ENCODE peak calls at places on chromosome 1, in four cellular contexts. Q is neural crest cell, G is B cell, S is Peyer's patch. E is an unnamed sample.

GRCh38 chr1:44707112-44707881 is 23.7 kb downstream of the RNU5D-1 start:
- DNase-seq in S (no peak), G (no peak), Q (no peak), E (no peak)

GRCh38 chr1:111864862-111865261 is 109.2 kb downstream of the DDX20 start:
- DNase-seq in G (peak), S (no peak), Q (no peak), E (no peak)

GRCh38 chr1:229848762-229849677 is 218.0 kb upstream of the GALNT2 start:
- DNase-seq in S (no peak), Q (no peak), G (peak), E (no peak)

GRCh38 chr1:119327436-119328155 is 41.0 kb upstream of the HAO2 start:
- DNase-seq in Q (peak), G (peak), S (peak), E (peak)

GRCh38 chr1:223260712-223261111 is 103.3 kb downstream of the SUSD4 start:
- DNase-seq in Q (no peak), G (no peak), S (no peak), E (no peak)

GRCh38 chr1:163372576-163372975 is 50.8 kb downstream of the NUF2 start:
- DNase-seq in Q (no peak), G (no peak), S (no peak), E (no peak)

GRCh38 chr1:17875882-17876280 is 120.7 kb downstream of the ACTL8 start:
- DNase-seq in S (no peak), G (no peak), Q (no peak), E (no peak)

GRCh38 chr1:245771521-245772281 is 616.9 kb downstream of the KIF26B start:
- DNase-seq in G (no peak), Q (no peak), S (no peak), E (no peak)

GRCh38 chr1:147225193-147225730 is at the start of gene FMO5:
- DNase-seq in G (peak), Q (peak), S (peak), E (no peak)

GRCh38 chr1:162253790-162254189 is 122.9 kb downstream of the SPATA46 start:
- DNase-seq in G (no peak), Q (no peak), S (no peak), E (no peak)

GRCh38 chr1:39647247-39647646 is 7.8 kb upstream of the HEYL start:
- DNase-seq in S (no peak), G (no peak), Q (no peak), E (no peak)

GRCh38 chr1:182054698-182055326 is 6.7 kb downstream of the ZNF648 start:
- DNase-seq in S (peak), Q (peak), G (peak), E (peak)

GRCh38 chr1:24288479-24288878 is 30.7 kb upstream of the GRHL3 start:
- DNase-seq in G (no peak), S (no peak), Q (no peak), E (no peak)

GRCh38 chr1:64663654-64664053 is 81.2 kb upstream of the RAVER2 start:
- DNase-seq in Q (peak), G (peak), S (no peak), E (peak)

GRCh38 chr1:50976111-50976889 is 6.3 kb downstream of the CDKN2C start:
- DNase-seq in S (no peak), Q (no peak), G (no peak), E (no peak)

GRCh38 chr1:81563632-81564031 is 237.1 kb upstream of the ADGRL2 start:
- DNase-seq in G (no peak), S (no peak), Q (no peak), E (no peak)

GRCh38 chr1:11461738-11462137 is 17.2 kb upstream of the DISP3 start:
- DNase-seq in G (no peak), Q (no peak), S (no peak), E (no peak)

GRCh38 chr1:183327429-183328290 is 90.5 kb downstream of the NMNAT2 start:
- DNase-seq in S (no peak), Q (no peak), G (no peak), E (no peak)

GRCh38 chr1:31984419-31985347 is 29.0 kb upstream of the KHDRBS1 start:
- DNase-seq in G (no peak), S (no peak), Q (no peak), E (no peak)

GRCh38 chr1:183178490-183178889 is 7.6 kb upstream of the LAMC2 start:
- DNase-seq in G (no peak), S (no peak), Q (no peak), E (no peak)

GRCh38 chr1:26354972-26355371 is 1.0 kb upstream of the CRYBG2 start:
- DNase-seq in Q (no peak), S (no peak), G (no peak), E (no peak)

GRCh38 chr1:201016211-201016651 is 7.3 kb downstream of the KIF21B start:
- DNase-seq in Q (no peak), G (no peak), S (no peak), E (peak)

GRCh38 chr1:185338719-185339622 is 21.9 kb upstream of the IVNS1ABP start:
- DNase-seq in Q (no peak), S (peak), G (peak), E (no peak)

GRCh38 chr1:9326596-9326995 is 33.9 kb downstream of the SPSB1 start:
- DNase-seq in G (no peak), S (no peak), Q (no peak), E (no peak)

GRCh38 chr1:90208949-90209348 is 214.0 kb downstream of the ZNF326 start:
- DNase-seq in Q (no peak), G (no peak), S (no peak), E (no peak)

GRCh38 chr1:209652121-209652742 is at the start of gene LAMB3:
- DNase-seq in S (no peak), Q (no peak), G (no peak), E (no peak)

GRCh38 chr1:230807029-230807428 is 59.8 kb downstream of the CAPN9 start:
- DNase-seq in S (no peak), Q (no peak), G (no peak), E (no peak)

GRCh38 chr1:230818411-230818810 is 49.9 kb downstream of the C1orf198 start:
- DNase-seq in S (no peak), Q (no peak), G (no peak), E (no peak)

GRCh38 chr1:42267904-42268303 is 67.1 kb downstream of the FOXJ3 start:
- DNase-seq in Q (no peak), G (no peak), S (no peak), E (no peak)

GRCh38 chr1:1788646-1789431 is 10.6 kb upstream of the NADK start:
- DNase-seq in S (no peak), Q (no peak), G (no peak), E (peak)

GRCh38 chr1:182761396-182762395 is 27.9 kb upstream of the NPL start:
- DNase-seq in Q (no peak), S (no peak), G (no peak), E (no peak)

GRCh38 chr1:115052454-115053083 is 22.9 kb downstream of the TSHB start:
- DNase-seq in S (peak), G (peak), Q (peak), E (peak)

GRCh38 chr1:145750444-145750843 is 31.1 kb downstream of the CD160 start:
- DNase-seq in G (no peak), S (no peak), Q (no peak), E (no peak)

GRCh38 chr1:225846331-225847310 is 35.6 kb downstream of the TMEM63A start:
- DNase-seq in G (no peak), Q (no peak), S (no peak), E (no peak)

GRCh38 chr1:9835758-9836631 is 12.2 kb upstream of the CLSTN1 start:
- DNase-seq in G (no peak), Q (peak), S (no peak), E (peak)

GRCh38 chr1:224457782-224458144 is 23.2 kb upstream of the WDR26 start:
- DNase-seq in S (no peak), G (no peak), Q (no peak), E (no peak)
- TF ChIP-seq CTCF in S (no peak), G (peak), Q (peak), E (peak)

GRCh38 chr1:170687625-170688024 is 23.7 kb downstream of the PRRX1 start:
- DNase-seq in G (no peak), S (no peak), Q (no peak), E (no peak)
- TF ChIP-seq CTCF in G (no peak), S (no peak), Q (no peak), E (no peak)

GRCh38 chr1:167333114-167333513 is 112.4 kb downstream of the POU2F1 start:
- DNase-seq in Q (no peak), S (no peak), G (peak), E (no peak)

GRCh38 chr1:167328762-167329483 is 108.2 kb downstream of the POU2F1 start:
- DNase-seq in Q (peak), S (peak), G (peak), E (peak)

GRCh38 chr1:167331650-167332049 is 111.0 kb downstream of the POU2F1 start:
- DNase-seq in Q (no peak), S (no peak), G (no peak), E (no peak)

GRCh38 chr1:167332503-167332902 is 111.8 kb downstream of the POU2F1 start:
- DNase-seq in Q (no peak), S (no peak), G (no peak), E (no peak)

DNA sequence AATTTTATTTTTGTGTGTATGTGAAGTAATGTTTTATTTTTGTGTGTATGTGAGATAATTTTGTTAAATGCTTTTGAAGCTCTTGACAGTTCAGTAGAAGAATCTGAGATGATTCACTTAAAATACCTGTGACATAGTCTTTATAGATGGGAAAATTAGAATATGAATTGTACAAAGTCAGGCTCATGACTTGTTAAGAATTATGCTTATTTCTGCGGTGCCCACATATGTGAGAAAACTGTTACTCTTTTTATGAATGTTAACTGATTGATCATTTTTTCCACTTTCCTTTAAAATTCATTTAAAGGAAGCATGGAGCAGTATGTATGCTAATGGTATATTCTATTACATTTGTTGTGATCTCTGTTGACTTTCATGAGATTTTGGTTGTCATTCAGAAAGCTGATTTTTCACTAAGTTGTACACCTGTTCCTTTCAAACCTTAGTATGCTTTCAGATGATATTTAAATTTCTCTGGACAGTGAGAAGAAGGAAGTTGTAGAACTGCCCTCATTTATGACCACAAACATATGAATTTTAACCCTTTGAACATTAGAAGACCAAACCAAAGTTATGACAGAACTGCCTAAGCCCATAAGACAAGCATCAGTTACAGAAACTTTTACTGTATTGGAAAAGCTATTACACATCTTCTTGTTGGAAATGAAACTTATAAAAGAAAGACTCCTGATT is 110.1 kb downstream of the POU2F1 start:
- DNase-seq in Q (no peak), S (no peak), G (no peak), E (no peak)
- TF ChIP-seq CTCF in Q (no peak), S (no peak), G (no peak), E (no peak)

DNA sequence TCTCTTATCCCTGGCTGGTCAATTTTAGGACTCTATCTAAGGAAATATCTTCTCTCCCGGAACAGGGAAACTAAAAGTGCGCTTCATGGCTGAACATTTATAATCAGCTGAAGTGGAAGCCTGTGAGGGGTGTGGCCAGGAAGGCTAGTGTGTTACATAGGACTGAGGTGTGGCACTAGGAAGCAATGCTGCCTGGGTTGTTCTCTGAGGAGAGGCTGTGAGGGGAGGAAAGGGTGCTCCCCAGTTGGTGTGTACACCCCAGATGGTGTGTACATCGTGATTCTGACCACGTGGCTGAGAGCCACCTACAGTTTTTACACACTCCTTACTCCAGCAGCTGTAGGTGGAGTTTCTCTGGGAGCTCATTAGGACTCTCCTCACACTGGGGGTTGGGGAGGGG is 16.3 kb downstream of the NTPCR start:
- DNase-seq in G (no peak), S (no peak), Q (no peak), E (no peak)
- TF ChIP-seq CTCF in G (no peak), S (no peak), Q (no peak), E (no peak)

DNA sequence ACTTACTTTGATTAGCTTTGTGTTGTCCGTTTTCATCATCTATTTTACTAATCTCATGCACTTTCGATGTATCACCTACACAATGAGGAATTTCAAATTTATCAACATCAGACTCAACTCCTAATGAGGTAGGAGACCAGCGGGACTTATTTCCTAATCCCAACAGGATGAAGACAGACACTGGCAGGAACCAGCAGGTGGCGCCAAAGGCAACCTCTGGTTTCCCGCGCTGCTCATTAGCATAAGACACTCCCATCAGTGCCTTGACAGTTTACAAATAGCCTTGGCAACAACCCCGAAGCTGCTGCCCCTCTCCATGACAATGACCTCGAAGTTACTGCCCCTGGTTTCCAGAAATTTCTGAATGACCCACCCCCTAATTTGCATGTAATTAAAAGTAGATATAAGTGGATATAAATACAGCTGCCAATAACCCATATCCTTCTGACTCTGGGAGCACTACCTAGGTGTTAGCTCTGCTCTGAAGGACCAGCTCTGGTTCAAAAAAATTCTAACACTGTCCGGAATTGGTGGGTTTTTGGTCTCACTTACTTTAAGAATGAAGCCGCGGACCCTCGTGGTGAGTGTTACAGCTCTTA is 974.8 kb downstream of the ADGRL2 start:
- DNase-seq in Q (peak), G (peak), S (no peak), E (peak)
- TF ChIP-seq CTCF in Q (peak), G (no peak), S (no peak), E (peak)

DNA sequence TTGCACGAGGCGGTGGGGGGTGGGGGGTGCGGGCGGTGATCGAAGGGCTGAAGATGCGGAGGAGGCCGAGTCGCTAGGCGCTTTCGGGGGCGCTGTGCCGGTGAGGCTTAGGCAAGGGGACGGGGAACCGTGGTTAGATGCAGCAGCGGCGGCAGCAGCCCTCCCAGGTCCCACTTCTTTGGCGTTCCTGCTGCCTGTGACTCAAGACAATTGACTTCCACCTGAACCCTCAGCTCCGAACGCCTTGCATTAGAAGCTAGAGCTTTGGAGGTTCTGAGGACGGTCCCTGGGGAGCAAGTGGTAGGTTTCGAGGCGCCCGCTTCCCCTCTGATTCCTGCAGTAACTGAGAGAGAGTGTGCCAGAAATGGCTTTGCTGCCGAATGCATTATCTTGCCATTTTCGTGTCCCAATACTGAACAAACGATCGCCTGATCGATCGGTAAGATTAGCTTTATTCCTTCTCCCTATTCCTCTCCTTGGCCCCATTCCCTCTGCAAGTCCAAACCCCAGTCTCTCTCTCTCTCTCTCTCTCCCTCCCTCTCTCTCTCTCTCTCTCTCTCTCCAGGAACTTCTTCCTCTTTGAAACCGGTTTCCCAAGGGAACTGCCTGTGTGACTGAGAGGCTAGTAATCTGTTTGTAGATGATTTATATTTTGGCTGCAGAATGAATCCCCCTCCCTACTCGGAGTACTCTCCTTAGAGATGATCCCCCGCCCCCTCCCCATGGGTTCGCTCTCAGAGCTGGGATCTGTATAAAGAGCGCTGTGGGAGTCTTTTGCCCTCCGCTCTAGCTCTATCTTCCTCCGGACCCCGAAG is 736 bp upstream of the BRINP3 start:
- DNase-seq in Q (peak), G (no peak), S (no peak), E (peak)
- TF ChIP-seq CTCF in Q (no peak), G (no peak), S (peak), E (no peak)

GRCh38 chr1:109476825-109477224 is 6.9 kb upstream of the ATXN7L2 start:
- DNase-seq in G (no peak), Q (no peak), S (no peak), E (no peak)

GRCh38 chr1:109479311-109479710 is 4.4 kb upstream of the ATXN7L2 start:
- DNase-seq in Q (no peak), G (no peak), S (no peak), E (no peak)

GRCh38 chr1:109479901-109480300 is 3.8 kb upstream of the ATXN7L2 start:
- DNase-seq in G (no peak), Q (no peak), S (no peak), E (no peak)

GRCh38 chr1:109477821-109478220 is 5.9 kb upstream of the ATXN7L2 start:
- DNase-seq in Q (no peak), S (no peak), G (no peak), E (no peak)

DNA sequence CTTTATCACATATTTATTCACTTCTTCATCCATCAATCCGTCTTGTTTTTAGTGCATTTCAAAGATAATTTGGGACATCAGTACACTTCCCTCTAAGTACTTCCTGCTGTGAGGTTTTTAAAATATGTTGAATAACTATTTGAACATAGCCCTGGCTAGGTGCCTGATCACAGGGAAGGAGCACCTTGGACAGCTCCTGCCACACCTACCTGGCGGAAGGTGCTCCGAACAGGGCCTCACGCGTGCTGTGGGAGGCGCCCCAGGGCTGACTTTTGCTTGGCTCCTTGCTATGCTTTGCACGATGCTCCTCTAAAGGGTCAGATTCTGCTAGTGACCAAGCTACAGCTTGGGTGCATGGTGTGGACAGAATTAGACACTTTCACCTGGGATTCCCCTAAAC is 4.9 kb upstream of the ATXN7L2 start:
- DNase-seq in G (no peak), S (no peak), Q (no peak), E (no peak)
- TF ChIP-seq CTCF in G (no peak), S (no peak), Q (no peak), E (no peak)

DNA sequence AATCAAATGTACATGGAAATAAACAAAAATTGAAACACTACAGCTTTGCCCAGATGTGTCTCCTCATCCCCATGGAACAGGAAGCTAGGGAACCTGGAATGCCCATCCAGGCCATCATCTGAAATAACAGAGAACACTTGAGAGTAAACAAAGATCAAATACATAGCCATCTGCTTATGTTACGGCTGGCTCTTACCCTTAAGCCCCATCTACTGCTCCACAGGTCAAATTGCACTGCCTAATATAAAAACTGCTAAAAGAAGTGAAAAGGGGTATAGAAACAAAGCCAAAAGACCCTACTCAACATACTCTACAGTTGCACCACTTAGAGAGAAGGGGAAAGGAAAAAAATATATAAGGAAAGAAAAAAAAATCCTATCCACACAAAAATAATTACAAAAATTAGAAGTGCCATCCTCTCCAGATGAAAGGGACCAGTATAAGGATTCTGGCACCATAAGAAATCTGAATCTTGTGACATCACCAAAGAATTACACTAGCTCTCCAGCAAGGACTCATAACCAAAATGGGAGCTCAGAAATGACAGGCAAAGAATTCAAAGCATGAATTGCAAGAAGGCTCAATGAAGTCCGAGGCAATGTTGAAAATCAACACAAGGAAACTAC is 26.9 kb downstream of the OR6Y1 start:
- DNase-seq in S (no peak), Q (no peak), G (peak), E (no peak)
- TF ChIP-seq CTCF in S (no peak), Q (no peak), G (peak), E (peak)

E was measured in glutamatergic neuron.